ENCODE peak calls at places on chromosomes 6 and 20, in nine cellular contexts. One of them, this sample, is unnamed.

GRCh38 chr20:3786126-3786484 is 435 bp downstream of the CENPB start:
- DNase-seq in GM12878: no peak
- DNase-seq in HepG2: no peak
- DNase-seq in sigmoid colon: no peak
- DNase-seq in SK-N-SH: peak; percentile 73
- DNase-seq in stomach: peak; percentile 45
- DNase-seq in esophagus muscularis mucosa: no peak
- DNase-seq in H1: peak; percentile 70
- DNase-seq in K562: peak; percentile 59
- DNase-seq in this sample: peak; percentile 56

GRCh38 chr6:150076196-150076893 is 7.4 kb upstream of the ULBP3 start:
- DNase-seq in HepG2: no peak
- DNase-seq in sigmoid colon: no peak
- DNase-seq in stomach: no peak
- DNase-seq in GM12878: no peak
- DNase-seq in SK-N-SH: no peak
- DNase-seq in H1: no peak
- DNase-seq in esophagus muscularis mucosa: no peak
- DNase-seq in K562: no peak
- DNase-seq in this sample: no peak

GRCh38 chr6:105452924-105453756 is 50.3 kb upstream of the PREP start:
- DNase-seq in sigmoid colon: no peak
- DNase-seq in GM12878: peak; percentile 54
- DNase-seq in K562: no peak
- DNase-seq in stomach: peak; percentile 35
- DNase-seq in H1: no peak
- DNase-seq in HepG2: no peak
- DNase-seq in SK-N-SH: no peak
- DNase-seq in esophagus muscularis mucosa: no peak
- DNase-seq in this sample: peak; percentile 25

GRCh38 chr6:136846046-136846445 is 23.7 kb downstream of the PEX7 start:
- DNase-seq in H1: no peak
- DNase-seq in esophagus muscularis mucosa: no peak
- DNase-seq in SK-N-SH: peak; percentile 46
- DNase-seq in stomach: peak; percentile 43
- DNase-seq in K562: peak; percentile 75
- DNase-seq in HepG2: peak; percentile 57
- DNase-seq in sigmoid colon: no peak
- DNase-seq in GM12878: no peak
- DNase-seq in this sample: peak; percentile 36

GRCh38 chr20:19690462-19690861 is 67.6 kb upstream of the RIN2 start:
- DNase-seq in K562: no peak
- DNase-seq in stomach: no peak
- DNase-seq in GM12878: no peak
- DNase-seq in sigmoid colon: no peak
- DNase-seq in H1: no peak
- DNase-seq in SK-N-SH: no peak
- DNase-seq in HepG2: no peak
- DNase-seq in esophagus muscularis mucosa: no peak
- DNase-seq in this sample: no peak

GRCh38 chr6:131909408-131910218 is 41.6 kb downstream of the CCN2 start:
- DNase-seq in H1: peak; percentile 89
- DNase-seq in GM12878: no peak
- DNase-seq in esophagus muscularis mucosa: no peak
- DNase-seq in HepG2: peak; percentile 79
- DNase-seq in stomach: peak; percentile 80
- DNase-seq in sigmoid colon: peak; percentile 72
- DNase-seq in SK-N-SH: peak; percentile 42
- DNase-seq in K562: peak; percentile 77
- DNase-seq in this sample: peak; percentile 89

GRCh38 chr6:119385994-119386393 is 36.4 kb upstream of the MAN1A1 start:
- DNase-seq in stomach: no peak
- DNase-seq in GM12878: no peak
- DNase-seq in HepG2: no peak
- DNase-seq in SK-N-SH: no peak
- DNase-seq in H1: no peak
- DNase-seq in sigmoid colon: no peak
- DNase-seq in esophagus muscularis mucosa: no peak
- DNase-seq in K562: no peak
- DNase-seq in this sample: no peak

GRCh38 chr20:3929713-3930060 is 40.5 kb downstream of the PANK2 start:
- DNase-seq in K562: no peak
- DNase-seq in stomach: no peak
- DNase-seq in sigmoid colon: no peak
- DNase-seq in esophagus muscularis mucosa: no peak
- DNase-seq in HepG2: no peak
- DNase-seq in SK-N-SH: no peak
- DNase-seq in H1: no peak
- DNase-seq in GM12878: no peak
- DNase-seq in this sample: no peak

GRCh38 chr6:169160855-169161560 is 92.6 kb downstream of the THBS2 start:
- DNase-seq in esophagus muscularis mucosa: peak; percentile 89
- DNase-seq in SK-N-SH: no peak
- DNase-seq in GM12878: no peak
- DNase-seq in sigmoid colon: no peak
- DNase-seq in K562: no peak
- DNase-seq in HepG2: no peak
- DNase-seq in H1: no peak
- DNase-seq in stomach: no peak
- DNase-seq in this sample: no peak

GRCh38 chr6:31227143-31227542 is 44.7 kb downstream of the HLA-C start:
- DNase-seq in GM12878: no peak
- DNase-seq in esophagus muscularis mucosa: no peak
- DNase-seq in sigmoid colon: no peak
- DNase-seq in stomach: no peak
- DNase-seq in H1: no peak
- DNase-seq in K562: no peak
- DNase-seq in SK-N-SH: no peak
- DNase-seq in HepG2: no peak
- DNase-seq in this sample: no peak

GRCh38 chr20:62029296-62029695 is 36.4 kb downstream of the TAF4 start:
- DNase-seq in stomach: no peak
- DNase-seq in SK-N-SH: no peak
- DNase-seq in sigmoid colon: no peak
- DNase-seq in esophagus muscularis mucosa: no peak
- DNase-seq in GM12878: no peak
- DNase-seq in H1: no peak
- DNase-seq in HepG2: peak; percentile 29
- DNase-seq in K562: no peak
- DNase-seq in this sample: no peak

GRCh38 chr6:132368916-132369481 is 32.3 kb downstream of the MOXD1 start:
- DNase-seq in esophagus muscularis mucosa: no peak
- DNase-seq in GM12878: no peak
- DNase-seq in K562: no peak
- DNase-seq in H1: no peak
- DNase-seq in SK-N-SH: no peak
- DNase-seq in stomach: no peak
- DNase-seq in HepG2: no peak
- DNase-seq in sigmoid colon: no peak
- DNase-seq in this sample: no peak

GRCh38 chr20:638579-638978 is 14.4 kb downstream of the SRXN1 start:
- DNase-seq in sigmoid colon: no peak
- DNase-seq in HepG2: no peak
- DNase-seq in H1: no peak
- DNase-seq in SK-N-SH: no peak
- DNase-seq in stomach: no peak
- DNase-seq in K562: no peak
- DNase-seq in esophagus muscularis mucosa: no peak
- DNase-seq in GM12878: no peak
- DNase-seq in this sample: no peak

GRCh38 chr6:159100011-159100788 is 55.4 kb upstream of the TAGAP start:
- DNase-seq in sigmoid colon: no peak
- DNase-seq in esophagus muscularis mucosa: no peak
- DNase-seq in K562: no peak
- DNase-seq in GM12878: no peak
- DNase-seq in H1: no peak
- DNase-seq in SK-N-SH: no peak
- DNase-seq in stomach: no peak
- DNase-seq in HepG2: no peak
- DNase-seq in this sample: no peak

GRCh38 chr20:53739799-53740785 is 146.5 kb upstream of the ZNF217 start:
- DNase-seq in sigmoid colon: no peak
- DNase-seq in K562: peak; percentile 53
- DNase-seq in stomach: no peak
- DNase-seq in SK-N-SH: no peak
- DNase-seq in esophagus muscularis mucosa: no peak
- DNase-seq in HepG2: no peak
- DNase-seq in H1: no peak
- DNase-seq in GM12878: no peak
- DNase-seq in this sample: no peak

GRCh38 chr6:55137925-55138324 is 36.4 kb upstream of the HCRTR2 start:
- DNase-seq in K562: no peak
- DNase-seq in stomach: no peak
- DNase-seq in H1: no peak
- DNase-seq in SK-N-SH: no peak
- DNase-seq in esophagus muscularis mucosa: no peak
- DNase-seq in HepG2: no peak
- DNase-seq in sigmoid colon: no peak
- DNase-seq in GM12878: no peak
- DNase-seq in this sample: no peak

GRCh38 chr6:15359335-15359862 is 113.5 kb downstream of the JARID2 start:
- DNase-seq in H1: no peak
- DNase-seq in HepG2: no peak
- DNase-seq in sigmoid colon: no peak
- DNase-seq in K562: no peak
- DNase-seq in esophagus muscularis mucosa: no peak
- DNase-seq in GM12878: peak; percentile 71
- DNase-seq in SK-N-SH: no peak
- DNase-seq in stomach: no peak
- DNase-seq in this sample: no peak

GRCh38 chr6:105675715-105676397 is 273.0 kb upstream of the PREP start:
- DNase-seq in GM12878: no peak
- DNase-seq in K562: no peak
- DNase-seq in HepG2: no peak
- DNase-seq in SK-N-SH: peak; percentile 12
- DNase-seq in stomach: no peak
- DNase-seq in esophagus muscularis mucosa: no peak
- DNase-seq in H1: no peak
- DNase-seq in sigmoid colon: no peak
- DNase-seq in this sample: no peak

GRCh38 chr20:59159091-59159821 is 4.4 kb upstream of the ZNF831 start:
- DNase-seq in K562: peak; percentile 18
- DNase-seq in H1: peak; percentile 64
- DNase-seq in HepG2: no peak
- DNase-seq in GM12878: no peak
- DNase-seq in stomach: no peak
- DNase-seq in SK-N-SH: no peak
- DNase-seq in esophagus muscularis mucosa: no peak
- DNase-seq in sigmoid colon: no peak
- DNase-seq in this sample: peak; percentile 35

GRCh38 chr20:52622086-52622485 is 350.1 kb upstream of the TSHZ2 start:
- DNase-seq in HepG2: no peak
- DNase-seq in GM12878: no peak
- DNase-seq in SK-N-SH: no peak
- DNase-seq in sigmoid colon: no peak
- DNase-seq in stomach: no peak
- DNase-seq in K562: no peak
- DNase-seq in esophagus muscularis mucosa: no peak
- DNase-seq in H1: no peak
- DNase-seq in this sample: no peak

GRCh38 chr20:50278684-50279531 is 88.3 kb downstream of the CEBPB start:
- DNase-seq in HepG2: peak; percentile 87
- DNase-seq in GM12878: no peak
- DNase-seq in stomach: peak; percentile 89
- DNase-seq in SK-N-SH: no peak
- DNase-seq in H1: no peak
- DNase-seq in sigmoid colon: peak; percentile 81
- DNase-seq in esophagus muscularis mucosa: no peak
- DNase-seq in K562: peak; percentile 86
- DNase-seq in this sample: peak; percentile 82
- TF ChIP-seq EP300 in HepG2: no peak
- TF ChIP-seq EP300 in GM12878: no peak
- TF ChIP-seq EP300 in stomach: peak; percentile 61
- TF ChIP-seq EP300 in SK-N-SH: no peak
- TF ChIP-seq EP300 in H1: no peak
- TF ChIP-seq EP300 in sigmoid colon: peak; percentile 55
- TF ChIP-seq EP300 in esophagus muscularis mucosa: no peak
- TF ChIP-seq EP300 in K562: peak; percentile 43
- TF ChIP-seq EP300 in this sample: no peak

DNA sequence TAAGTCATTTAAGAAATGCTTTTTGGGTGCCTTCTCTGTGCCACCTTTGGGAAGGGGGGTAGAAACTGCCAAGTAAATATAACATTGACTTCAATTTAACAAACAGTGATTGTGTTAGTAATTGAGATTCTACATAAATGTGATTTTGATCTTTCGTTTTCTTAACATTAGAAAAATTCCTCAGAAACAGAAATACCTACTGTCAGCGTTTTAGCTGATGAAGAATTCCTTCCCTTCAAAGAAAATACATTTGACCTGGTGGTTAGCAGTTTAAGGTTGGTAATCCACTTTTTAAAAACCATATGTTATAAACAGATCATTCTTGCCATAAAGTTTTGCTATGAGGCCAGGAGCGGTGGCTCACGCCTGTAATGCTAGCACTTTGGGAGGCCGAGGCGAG is 9.8 kb downstream of the NDUFAF5 start:
- DNase-seq in K562: no peak
- DNase-seq in stomach: no peak
- DNase-seq in SK-N-SH: no peak
- DNase-seq in HepG2: no peak
- DNase-seq in sigmoid colon: no peak
- DNase-seq in esophagus muscularis mucosa: no peak
- DNase-seq in H1: no peak
- DNase-seq in GM12878: no peak
- DNase-seq in this sample: no peak
- TF ChIP-seq POLR2AphosphoS5 in K562: no peak
- TF ChIP-seq POLR2AphosphoS5 in stomach: no peak
- TF ChIP-seq POLR2AphosphoS5 in SK-N-SH: no peak
- TF ChIP-seq POLR2AphosphoS5 in HepG2: no peak
- TF ChIP-seq POLR2AphosphoS5 in sigmoid colon: no peak
- TF ChIP-seq POLR2AphosphoS5 in esophagus muscularis mucosa: no peak
- TF ChIP-seq POLR2AphosphoS5 in H1: no peak
- TF ChIP-seq POLR2AphosphoS5 in GM12878: no peak
- TF ChIP-seq POLR2AphosphoS5 in this sample: no peak

GRCh38 chr20:48898896-48899513 is 22.5 kb upstream of the ARFGEF2 start:
- DNase-seq in H1: no peak
- DNase-seq in K562: no peak
- DNase-seq in HepG2: no peak
- DNase-seq in sigmoid colon: no peak
- DNase-seq in stomach: no peak
- DNase-seq in esophagus muscularis mucosa: no peak
- DNase-seq in GM12878: no peak
- DNase-seq in SK-N-SH: no peak
- DNase-seq in this sample: no peak
- TF ChIP-seq EP300 in H1: no peak
- TF ChIP-seq EP300 in K562: no peak
- TF ChIP-seq EP300 in HepG2: no peak
- TF ChIP-seq EP300 in sigmoid colon: no peak
- TF ChIP-seq EP300 in stomach: no peak
- TF ChIP-seq EP300 in esophagus muscularis mucosa: no peak
- TF ChIP-seq EP300 in GM12878: no peak
- TF ChIP-seq EP300 in SK-N-SH: no peak
- TF ChIP-seq EP300 in this sample: no peak

GRCh38 chr6:108561742-108562502 is 1.2 kb downstream of the FOXO3 start:
- DNase-seq in H1: peak; percentile 72
- DNase-seq in SK-N-SH: peak; percentile 54
- DNase-seq in esophagus muscularis mucosa: no peak
- DNase-seq in stomach: no peak
- DNase-seq in sigmoid colon: peak; percentile 73
- DNase-seq in GM12878: no peak
- DNase-seq in HepG2: peak; percentile 17
- DNase-seq in K562: peak; percentile 31
- DNase-seq in this sample: peak; percentile 27
- TF ChIP-seq POLR2AphosphoS5 in H1: no peak
- TF ChIP-seq POLR2AphosphoS5 in SK-N-SH: no peak
- TF ChIP-seq POLR2AphosphoS5 in esophagus muscularis mucosa: no peak
- TF ChIP-seq POLR2AphosphoS5 in stomach: peak; percentile 18
- TF ChIP-seq POLR2AphosphoS5 in sigmoid colon: no peak
- TF ChIP-seq POLR2AphosphoS5 in GM12878: no peak
- TF ChIP-seq POLR2AphosphoS5 in HepG2: no peak
- TF ChIP-seq POLR2AphosphoS5 in K562: no peak
- TF ChIP-seq POLR2AphosphoS5 in this sample: no peak

GRCh38 chr6:130713144-130713543 is 114.1 kb upstream of the SMLR1 start:
- DNase-seq in stomach: no peak
- DNase-seq in H1: peak; percentile 64
- DNase-seq in HepG2: no peak
- DNase-seq in esophagus muscularis mucosa: no peak
- DNase-seq in GM12878: no peak
- DNase-seq in SK-N-SH: no peak
- DNase-seq in sigmoid colon: no peak
- DNase-seq in K562: no peak
- DNase-seq in this sample: no peak
- TF ChIP-seq EP300 in stomach: no peak
- TF ChIP-seq EP300 in H1: no peak
- TF ChIP-seq EP300 in HepG2: no peak
- TF ChIP-seq EP300 in esophagus muscularis mucosa: no peak
- TF ChIP-seq EP300 in GM12878: no peak
- TF ChIP-seq EP300 in SK-N-SH: no peak
- TF ChIP-seq EP300 in sigmoid colon: no peak
- TF ChIP-seq EP300 in K562: no peak
- TF ChIP-seq EP300 in this sample: no peak

This sample was measured in transverse colon.